ENCODE peak calls at places on chromosomes 11 and 22, in nine cellular contexts. F is adrenal gland; V is pulmonary artery endothelial cell; X is A549; J is breast epithelium; I is activated CD4-positive, alpha-beta T cell treated with anti-CD3 and anti-CD28 coated beads for 24 hours; G is stimulated activated CD8-positive, alpha-beta memory T cell treated with anti-CD3 and anti-CD28 coated beads, Interleukin-15, amount 100 ng/mL, for 4 hours; S is cardiac septum; W is naive thymus-derived CD8-positive, alpha-beta T cell. N is an unnamed sample.

GRCh38 chr11:6544921-6545850 is 48.1 kb downstream of the DNHD1 start:
- DNase-seq in I (no peak), S (no peak), X (no peak), F (no peak), W (no peak), V (no peak), J (no peak), G (no peak), N (no peak)

GRCh38 chr11:66275984-66276612 is 1.9 kb upstream of the CNIH2 start:
- DNase-seq in V (no peak), F (no peak), J (no peak), I (no peak), S (no peak), X (no peak), W (no peak), G (no peak), N (no peak)

GRCh38 chr11:62392944-62393628 is 25.7 kb upstream of the SCGB1A1 start:
- DNase-seq in X (peak), I (no peak), G (no peak), S (no peak), F (no peak), J (peak), V (no peak), W (no peak), N (no peak)

GRCh38 chr22:29351891-29352290 is 36.4 kb upstream of the RASL10A start:
- DNase-seq in I (no peak), V (no peak), F (no peak), G (no peak), J (no peak), W (no peak), X (no peak), S (no peak), N (no peak)

GRCh38 chr11:128582496-128583366 is 4.6 kb downstream of the ETS1 start:
- DNase-seq in J (no peak), I (no peak), X (peak), V (no peak), F (peak), W (no peak), G (no peak), S (peak), N (no peak)

GRCh38 chr22:48197189-48197690 is 1434.8 kb downstream of the TBC1D22A start:
- DNase-seq in X (no peak), W (no peak), V (no peak), F (no peak), I (no peak), J (no peak), G (no peak), S (no peak), N (no peak)

GRCh38 chr11:122393209-122393850 is 262.2 kb upstream of the UBASH3B start:
- DNase-seq in I (no peak), S (no peak), F (no peak), W (no peak), J (no peak), G (no peak), X (no peak), V (no peak), N (no peak)

GRCh38 chr11:67163006-67163405 is 43.9 kb downstream of the KDM2A start:
- DNase-seq in J (no peak), S (no peak), V (no peak), F (no peak), W (no peak), I (no peak), X (no peak), G (no peak), N (no peak)

GRCh38 chr22:24926849-24927579 is 19.5 kb downstream of the LHFPL7 start:
- DNase-seq in W (no peak), G (no peak), V (no peak), S (no peak), J (no peak), I (no peak), X (no peak), F (peak), N (no peak)

GRCh38 chr11:35077709-35078695 is 61.0 kb upstream of the CD44 start:
- DNase-seq in V (peak), F (no peak), I (no peak), S (no peak), J (no peak), G (no peak), X (peak), W (peak), N (no peak)

GRCh38 chr11:113603277-113604059 is 102.6 kb downstream of the TMPRSS5 start:
- DNase-seq in W (no peak), S (no peak), X (no peak), I (no peak), G (no peak), F (peak), V (peak), J (no peak), N (no peak)

GRCh38 chr22:48826546-48826945 is 1001.1 kb downstream of the BRD1 start:
- DNase-seq in G (no peak), J (peak), I (no peak), X (no peak), V (no peak), F (no peak), W (no peak), S (no peak), N (peak)

GRCh38 chr11:2402890-2403645 is 2.5 kb downstream of the TSSC4 start:
- DNase-seq in W (no peak), I (no peak), F (no peak), S (no peak), V (no peak), X (no peak), J (no peak), G (no peak), N (no peak)

GRCh38 chr11:22684082-22684481 is 17.7 kb downstream of the GAS2 start:
- DNase-seq in J (no peak), V (no peak), F (no peak), I (no peak), X (no peak), G (no peak), W (no peak), S (no peak), N (no peak)

GRCh38 chr11:1750481-1750839 is at the start of gene IFITM10:
- DNase-seq in S (no peak), G (no peak), V (no peak), X (no peak), F (peak), I (no peak), J (no peak), W (peak), N (no peak)

GRCh38 chr22:36770946-36771340 is 5.0 kb downstream of the IFT27 start:
- DNase-seq in J (peak), F (no peak), S (peak), W (no peak), I (no peak), X (no peak), G (no peak), V (no peak), N (peak)

GRCh38 chr11:116911981-116912734 is 74.7 kb upstream of the APOA1 start:
- DNase-seq in S (no peak), F (no peak), G (no peak), X (no peak), I (no peak), V (no peak), W (no peak), J (no peak), N (no peak)

GRCh38 chr11:106088896-106089295 is 11.4 kb downstream of the AASDHPPT start:
- DNase-seq in F (no peak), I (no peak), S (no peak), W (no peak), X (no peak), V (no peak), J (no peak), G (no peak), N (no peak)

GRCh38 chr11:87926250-87926970 is 248.8 kb downstream of the RAB38 start:
- DNase-seq in S (no peak), J (no peak), X (peak), G (no peak), W (no peak), V (no peak), F (no peak), I (no peak), N (no peak)

GRCh38 chr11:95156916-95157568 is 67.4 kb downstream of the ENDOD1 start:
- DNase-seq in W (no peak), X (no peak), S (no peak), V (no peak), J (no peak), I (no peak), G (no peak), F (no peak), N (no peak)

GRCh38 chr11:121282886-121283502 is 9.6 kb upstream of the SC5D start:
- DNase-seq in I (no peak), J (no peak), X (no peak), G (no peak), S (no peak), F (no peak), W (no peak), V (no peak), N (no peak)

GRCh38 chr11:65382804-65383368 is 440 bp upstream of the SLC25A45 start:
- DNase-seq in V (no peak), S (no peak), I (no peak), X (no peak), F (peak), G (no peak), J (peak), W (no peak), N (no peak)

GRCh38 chr22:21054714-21055563 is 9.2 kb downstream of the LRRC74B start:
- DNase-seq in W (no peak), J (no peak), V (no peak), S (no peak), F (no peak), G (no peak), X (no peak), I (no peak), N (no peak)

GRCh38 chr22:48781391-48781790 is 1046.3 kb downstream of the BRD1 start:
- DNase-seq in J (no peak), W (peak), F (no peak), S (peak), X (no peak), I (no peak), V (no peak), G (no peak), N (no peak)

GRCh38 chr11:33774356-33775063 is at the start of gene FBXO3:
- DNase-seq in X (peak), J (peak), V (peak), I (peak), S (peak), W (peak), G (peak), F (peak), N (peak)

GRCh38 chr11:130629039-130629438 is 180.6 kb downstream of the ADAMTS15 start:
- DNase-seq in F (no peak), V (no peak), X (no peak), I (no peak), W (no peak), J (no peak), G (no peak), S (no peak), N (peak)

GRCh38 chr11:103051986-103052385 is 40.0 kb downstream of the DCUN1D5 start:
- DNase-seq in I (no peak), X (no peak), S (no peak), V (no peak), W (no peak), J (no peak), F (no peak), G (no peak), N (no peak)

GRCh38 chr11:112656772-112657428 is 304.3 kb upstream of the NCAM1 start:
- DNase-seq in V (no peak), G (no peak), X (no peak), I (no peak), J (no peak), F (no peak), S (no peak), W (no peak), N (peak)

GRCh38 chr11:45180158-45180887 is 33.9 kb downstream of the PRDM11 start:
- DNase-seq in F (peak), X (peak), V (no peak), J (peak), S (no peak), W (no peak), I (no peak), G (no peak), N (peak)

GRCh38 chr22:47035443-47035881 is 273.0 kb downstream of the TBC1D22A start:
- DNase-seq in F (no peak), W (peak), J (no peak), S (no peak), V (no peak), G (no peak), X (no peak), I (no peak), N (no peak)

GRCh38 chr22:27670701-27671412 is 130.7 kb downstream of the MN1 start:
- DNase-seq in I (no peak), F (peak), S (peak), W (no peak), X (no peak), G (no peak), V (no peak), J (no peak), N (no peak)

GRCh38 chr22:47304191-47304831 is 541.9 kb downstream of the TBC1D22A start:
- DNase-seq in V (no peak), S (peak), F (no peak), W (no peak), I (no peak), J (peak), X (no peak), G (no peak), N (peak)

N was measured in lower leg skin.